ENCODE peak calls at places on chromosome 6, in six cellular contexts. I, P, O, A, G and L are unnamed samples.

GRCh38 chr6:38239719-38240451 is 399.8 kb downstream of the BTBD9 start:
- DNase-seq in I (no peak), P (no peak), O (no peak), A (no peak), G (no peak), L (no peak)

GRCh38 chr6:4185419-4185818 is 50.0 kb upstream of the ECI2 start:
- DNase-seq in I (no peak), P (no peak), O (no peak), A (no peak), G (no peak), L (no peak)

GRCh38 chr6:996271-996852 is 303.4 kb upstream of the EXOC2 start:
- DNase-seq in I (no peak), P (no peak), O (no peak), A (no peak), G (no peak), L (no peak)

GRCh38 chr6:80540700-80541099 is 434.2 kb downstream of the BCKDHB start:
- DNase-seq in I (no peak), P (no peak), O (no peak), A (no peak), G (no peak), L (no peak)

GRCh38 chr6:169971951-169972651 is 220.7 kb downstream of the ERMARD start:
- DNase-seq in I (no peak), P (no peak), O (peak), A (no peak), G (no peak), L (no peak)

GRCh38 chr6:30260036-30260504 is 46.9 kb upstream of the TRIM26 start:
- DNase-seq in I (no peak), P (no peak), O (peak), A (no peak), G (no peak), L (no peak)

GRCh38 chr6:58113960-58114359 is 796.5 kb downstream of the PRIM2 start:
- DNase-seq in I (no peak), P (no peak), O (no peak), A (no peak), G (no peak), L (no peak)

GRCh38 chr6:15322781-15323536 is 77.1 kb downstream of the JARID2 start:
- DNase-seq in I (no peak), P (no peak), O (no peak), A (peak), G (no peak), L (no peak)

GRCh38 chr6:119467478-119468081 is 118.0 kb upstream of the MAN1A1 start:
- DNase-seq in I (no peak), P (no peak), O (no peak), A (peak), G (no peak), L (peak)

GRCh38 chr6:1995521-1996110 is 249.8 kb downstream of the GMDS start:
- DNase-seq in I (no peak), P (no peak), O (no peak), A (peak), G (no peak), L (no peak)

GRCh38 chr6:64335195-64335594 is 699.6 kb downstream of the PHF3 start:
- DNase-seq in I (no peak), P (no peak), O (no peak), A (no peak), G (no peak), L (no peak)

GRCh38 chr6:83188501-83188900 is 4.6 kb downstream of the PGM3 start:
- DNase-seq in I (no peak), P (no peak), O (no peak), A (no peak), G (no peak), L (no peak)

GRCh38 chr6:167750956-167751358 is 75.8 kb upstream of the AFDN start:
- DNase-seq in I (no peak), P (no peak), O (peak), A (no peak), G (no peak), L (no peak)

GRCh38 chr6:34044945-34045595 is 100.8 kb downstream of the GRM4 start:
- DNase-seq in I (no peak), P (no peak), O (no peak), A (no peak), G (no peak), L (peak)

GRCh38 chr6:140379919-140380318 is 1005.5 kb upstream of the CITED2 start:
- DNase-seq in I (no peak), P (peak), O (no peak), A (no peak), G (no peak), L (no peak)

GRCh38 chr6:6878921-6879585 is 228.7 kb upstream of the RREB1 start:
- DNase-seq in I (no peak), P (no peak), O (no peak), A (no peak), G (no peak), L (no peak)

GRCh38 chr6:79463721-79464120 is 73.5 kb downstream of the LCA5 start:
- DNase-seq in I (no peak), P (no peak), O (no peak), A (no peak), G (no peak), L (no peak)

GRCh38 chr6:36759177-36759757 is 61.6 kb downstream of the RAB44 start:
- DNase-seq in I (peak), P (peak), O (peak), A (peak), G (peak), L (peak)

GRCh38 chr6:11754625-11755289 is 23.8 kb downstream of the ADTRP start:
- DNase-seq in I (no peak), P (no peak), O (no peak), A (no peak), G (no peak), L (no peak)

GRCh38 chr6:13668291-13668928 is 43.2 kb downstream of the RANBP9 start:
- DNase-seq in I (no peak), P (no peak), O (no peak), A (no peak), G (no peak), L (peak)

GRCh38 chr6:53712078-53712477 is 46.5 kb upstream of the KLHL31 start:
- DNase-seq in I (no peak), P (no peak), O (no peak), A (no peak), G (no peak), L (no peak)

GRCh38 chr6:37588745-37589139 is 89.0 kb upstream of the CCDC167 start:
- DNase-seq in I (no peak), P (no peak), O (no peak), A (no peak), G (no peak), L (no peak)